ENCODE peak calls at places on chromosome 12, in seven cellular contexts. I is neuronal stem cell, W is IMR-90, O is H1, Y is mesendoderm, Q is mesenchymal stem cell, V is H9. R is an unnamed sample.

GRCh38 chr12:93025145-93026103 is 96.3 kb upstream of the EEA1 start:
- DNase-seq in V (no peak), Q (peak; percentile 60), W (peak; percentile 75), O (no peak), I (no peak), Y (peak; percentile 73), R (peak; percentile 7)

GRCh38 chr12:119942386-119942785 is 46.6 kb upstream of the BICDL1 start:
- DNase-seq in I (no peak), V (no peak), Q (no peak), O (no peak), Y (no peak), W (no peak), R (no peak)

GRCh38 chr12:6426882-6427671 is 17.7 kb upstream of the CD27 start:
- DNase-seq in W (no peak), I (no peak), Y (no peak), O (no peak), V (no peak), Q (no peak), R (no peak)

GRCh38 chr12:113346387-113346786 is 11.5 kb upstream of the SLC8B1 start:
- DNase-seq in Q (no peak), W (no peak), I (no peak), V (no peak), Y (no peak), O (no peak), R (no peak)

GRCh38 chr12:100955139-100955538 is 160.6 kb downstream of the ANO4 start:
- DNase-seq in Q (peak; percentile 70), Y (peak; percentile 92), V (peak; percentile 86), O (no peak), W (peak; percentile 79), I (no peak), R (no peak)

GRCh38 chr12:108907861-108908302 is 28.0 kb downstream of the DAO start:
- DNase-seq in O (no peak), W (no peak), V (no peak), Y (peak; percentile 20), Q (no peak), I (no peak), R (no peak)

GRCh38 chr12:130299574-130299973 is 38.1 kb upstream of the PIWIL1 start:
- DNase-seq in O (no peak), W (no peak), V (peak; percentile 56), Y (no peak), Q (no peak), I (no peak), R (no peak)

GRCh38 chr12:49827351-49828099 is 688 bp downstream of the NCKAP5L start:
- DNase-seq in I (peak; percentile 66), O (peak; percentile 84), Q (peak; percentile 82), Y (peak; percentile 92), V (peak; percentile 90), W (peak; percentile 46), R (peak; percentile 91)

GRCh38 chr12:101521136-101521535 is 46.0 kb downstream of the SPIC start:
- DNase-seq in I (no peak), Y (peak; percentile 37), W (no peak), V (no peak), Q (no peak), O (no peak), R (no peak)

GRCh38 chr12:15201456-15201855 is 19.8 kb downstream of the RERG start:
- DNase-seq in I (no peak), V (no peak), W (no peak), O (no peak), Y (no peak), Q (no peak), R (no peak)

GRCh38 chr12:63068857-63069442 is 82.1 kb downstream of the AVPR1A start:
- DNase-seq in I (peak; percentile 35), Q (peak; percentile 49), O (no peak), W (peak; percentile 75), Y (peak; percentile 65), V (no peak), R (peak; percentile 76)

GRCh38 chr12:90076851-90077319 is 368.2 kb upstream of the ATP2B1 start:
- DNase-seq in V (no peak), Q (peak; percentile 18), I (no peak), Y (peak; percentile 14), W (no peak), O (no peak), R (no peak)

GRCh38 chr12:91604897-91605296 is 422.3 kb upstream of the DCN start:
- DNase-seq in V (no peak), O (no peak), Y (peak; percentile 10), W (no peak), I (no peak), Q (peak; percentile 4), R (no peak)

GRCh38 chr12:1796515-1797010 is 23.8 kb upstream of the LRTM2 start:
- DNase-seq in V (peak; percentile 51), Q (no peak), O (peak; percentile 61), W (no peak), I (no peak), Y (peak; percentile 50), R (no peak)

GRCh38 chr12:50477241-50477832 is 27.4 kb upstream of the DIP2B start:
- DNase-seq in Y (no peak), Q (peak; percentile 5), O (no peak), V (no peak), W (no peak), I (no peak), R (no peak)

GRCh38 chr12:97639702-97640101 is 177.1 kb downstream of the RMST start:
- DNase-seq in Q (peak; percentile 42), O (no peak), V (no peak), Y (peak; percentile 90), I (no peak), W (no peak), R (no peak)

GRCh38 chr12:69354561-69355187 is 4.9 kb upstream of the YEATS4 start:
- DNase-seq in Q (no peak), V (no peak), Y (peak; percentile 31), I (no peak), O (no peak), W (no peak), R (no peak)

GRCh38 chr12:82883396-82884360 is 197.0 kb downstream of the TMTC2 start:
- DNase-seq in O (no peak), V (no peak), Y (no peak), Q (no peak), I (peak; percentile 77), W (no peak), R (no peak)

GRCh38 chr12:15763336-15763735 is 25.9 kb downstream of the EPS8 start:
- DNase-seq in V (no peak), O (no peak), Q (no peak), W (no peak), I (no peak), Y (no peak), R (no peak)

GRCh38 chr12:93622485-93622884 is 50.0 kb downstream of the SOCS2 start:
- DNase-seq in W (peak; percentile 68), O (no peak), I (no peak), Q (no peak), V (no peak), Y (no peak), R (no peak)

GRCh38 chr12:64733857-64734256 is 25.3 kb downstream of the GNS start:
- DNase-seq in Q (no peak), I (no peak), O (no peak), V (no peak), Y (no peak), W (no peak), R (no peak)

GRCh38 chr12:3200779-3201738 is 123.9 kb downstream of the TSPAN9 start:
- DNase-seq in O (no peak), Q (peak; percentile 36), V (no peak), W (no peak), Y (no peak), I (no peak), R (no peak)

GRCh38 chr12:52585001-52585400 is 11.4 kb upstream of the KRT74 start:
- DNase-seq in O (no peak), Q (no peak), W (no peak), Y (no peak), I (no peak), V (peak; percentile 3), R (no peak)
- H3K79me1 ChIP-seq in O (no peaks in the 10 kb centered on the region), Q (no peaks in the 10 kb centered on the region), W (no peaks in the 10 kb centered on the region), Y (no peaks in the 10 kb centered on the region), I (no peaks in the 10 kb centered on the region), V (no peaks in the 10 kb centered on the region), R (no peaks in the 10 kb centered on the region)

DNA sequence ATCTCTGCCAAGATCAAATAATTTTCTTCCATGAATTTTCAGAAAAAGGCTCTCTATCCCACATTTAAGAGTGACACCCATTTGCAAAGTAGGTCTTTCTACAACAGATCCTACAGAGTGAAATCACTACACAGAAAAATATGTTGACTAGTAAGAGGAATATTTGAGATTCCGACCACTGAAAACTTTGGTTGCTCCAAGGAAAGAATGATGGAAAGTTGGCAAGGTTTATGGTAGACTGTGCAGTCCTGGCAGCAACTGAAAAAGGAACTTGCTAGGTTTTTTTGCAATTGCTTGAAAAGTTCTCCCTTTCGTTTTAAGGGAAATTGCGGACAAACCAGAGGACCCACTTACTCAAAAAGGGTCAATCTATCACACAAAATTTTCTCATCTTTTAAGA is 83.1 kb upstream of the TSPAN8 start:
- DNase-seq in I (no peak), W (no peak), O (no peak), Y (no peak), Q (no peak), V (no peak), R (no peak)
- H3K4ac ChIP-seq in I (no peak overlapping the region), W (no peak overlapping the region), O (no peak overlapping the region), Y (no peak overlapping the region), Q (no peak overlapping the region), V (no peak overlapping the region), R (no peak overlapping the region)

GRCh38 chr12:65817866-65818265 is 6.4 kb upstream of the HMGA2 start:
- DNase-seq in Y (peak; percentile 85), V (no peak), I (no peak), Q (no peak), W (no peak), O (no peak), R (no peak)
- H3K79me1 ChIP-seq in Y (no peaks in the 10 kb centered on the region), V (no peaks in the 10 kb centered on the region), I (peaks cover 2% of the 10 kb centered on the region), Q (peaks cover 10% of the 10 kb centered on the region), W (peaks cover 26% of the 10 kb centered on the region), O (no peaks in the 10 kb centered on the region), R (peaks cover 1% of the 10 kb centered on the region)

GRCh38 chr12:8644345-8645248 is 18.0 kb downstream of the MFAP5 start:
- DNase-seq in V (no peak), Q (no peak), O (no peak), W (no peak), I (no peak), Y (no peak), R (peak; percentile 48)
- H3K4ac ChIP-seq in V (no peak overlapping the region), Q (no peak overlapping the region), O (no peak overlapping the region), W (no peak overlapping the region), I (no peak overlapping the region), Y (no peak overlapping the region), R (no peak overlapping the region)

GRCh38 chr12:17015501-17015900 is 409.5 kb upstream of the LMO3 start:
- DNase-seq in I (no peak), O (no peak), W (no peak), Y (no peak), V (no peak), Q (no peak), R (no peak)

GRCh38 chr12:17017402-17017801 is 411.4 kb upstream of the LMO3 start:
- DNase-seq in Y (no peak), Q (no peak), W (no peak), O (no peak), V (no peak), I (no peak), R (no peak)

GRCh38 chr12:17016116-17016864 is 410.3 kb upstream of the LMO3 start:
- DNase-seq in Y (no peak), V (no peak), I (no peak), Q (no peak), O (no peak), W (no peak), R (no peak)

GRCh38 chr12:17020765-17021164 is 414.8 kb upstream of the LMO3 start:
- DNase-seq in O (no peak), W (no peak), Y (peak; percentile 89), I (peak; percentile 79), V (no peak), Q (no peak), R (no peak)
- H3K79me1 ChIP-seq in O (no peaks in the 10 kb centered on the region), W (no peaks in the 10 kb centered on the region), Y (no peaks in the 10 kb centered on the region), I (no peaks in the 10 kb centered on the region), V (no peaks in the 10 kb centered on the region), Q (no peaks in the 10 kb centered on the region), R (no peaks in the 10 kb centered on the region)